ENCODE peak calls at places on chromosomes 1 and 21, in five cellular contexts. F is NT2/D1, M is H1, Y is GM12878, N is HepG2. J is an unnamed sample.

GRCh38 chr1:41319803-41320711 is 41.2 kb upstream of the FOXO6 start:
- DNase-seq in N (no peak), M (no peak), F (no peak), Y (no peak), J (no peak)

GRCh38 chr1:54940027-54940426 is 40.4 kb upstream of the TMEM61 start:
- DNase-seq in M (no peak), N (no peak), Y (no peak), F (no peak), J (no peak)

GRCh38 chr1:196063307-196063706 is 544.9 kb downstream of the KCNT2 start:
- DNase-seq in N (no peak), Y (no peak), F (no peak), M (no peak), J (no peak)

GRCh38 chr1:66557157-66557556 is 23.2 kb downstream of the SGIP1 start:
- DNase-seq in M (no peak), Y (no peak), N (no peak), F (no peak), J (no peak)

GRCh38 chr1:63509718-63510117 is 13.3 kb downstream of the ITGB3BP start:
- DNase-seq in M (no peak), N (no peak), F (no peak), Y (no peak), J (no peak)

GRCh38 chr1:35452086-35452485 is 105.1 kb downstream of the KIAA0319L start:
- DNase-seq in F (no peak), Y (no peak), N (no peak), M (no peak), J (no peak)

GRCh38 chr1:154463512-154463990 is 38.5 kb upstream of the TDRD10 start:
- DNase-seq in F (no peak), N (no peak), M (no peak), Y (peak), J (no peak)

GRCh38 chr1:89631756-89632155 is 1.2 kb upstream of the LRRC8C start:
- DNase-seq in F (no peak), Y (no peak), N (no peak), M (no peak), J (no peak)

GRCh38 chr21:29342394-29342957 is 43.8 kb downstream of the BACH1 start:
- DNase-seq in M (no peak), N (no peak), Y (peak), F (no peak), J (no peak)

DNA sequence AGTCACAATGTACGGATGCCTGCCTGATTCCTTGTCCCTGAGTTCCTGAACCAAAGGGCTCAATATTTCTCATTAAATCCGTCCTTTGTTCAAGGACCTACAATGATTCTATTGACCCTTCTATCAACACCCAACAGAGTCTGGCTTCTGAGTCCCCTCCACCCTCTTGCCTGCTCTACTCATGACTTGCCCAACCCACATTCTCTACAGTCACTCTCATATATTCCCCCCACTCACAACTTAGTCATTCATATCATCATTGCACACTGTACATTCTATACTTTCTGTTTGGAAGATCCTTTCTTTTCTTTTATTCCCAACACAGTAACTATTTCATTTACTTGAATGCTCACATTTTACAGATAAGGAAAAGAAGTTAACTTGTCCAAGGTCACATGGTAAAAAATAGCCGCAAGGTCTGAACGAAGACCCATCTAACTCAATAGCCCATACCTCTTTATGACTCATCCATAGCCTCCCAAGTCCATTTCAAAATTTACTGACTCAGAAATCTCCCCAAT is 3.6 kb downstream of the OTUD7B start:
- DNase-seq in Y (no peak), N (no peak), F (no peak), M (no peak), J (no peak)
- TF ChIP-seq SUZ12 in Y (no peak), N (no peak), F (no peak), M (no peak), J (no peak)

DNA sequence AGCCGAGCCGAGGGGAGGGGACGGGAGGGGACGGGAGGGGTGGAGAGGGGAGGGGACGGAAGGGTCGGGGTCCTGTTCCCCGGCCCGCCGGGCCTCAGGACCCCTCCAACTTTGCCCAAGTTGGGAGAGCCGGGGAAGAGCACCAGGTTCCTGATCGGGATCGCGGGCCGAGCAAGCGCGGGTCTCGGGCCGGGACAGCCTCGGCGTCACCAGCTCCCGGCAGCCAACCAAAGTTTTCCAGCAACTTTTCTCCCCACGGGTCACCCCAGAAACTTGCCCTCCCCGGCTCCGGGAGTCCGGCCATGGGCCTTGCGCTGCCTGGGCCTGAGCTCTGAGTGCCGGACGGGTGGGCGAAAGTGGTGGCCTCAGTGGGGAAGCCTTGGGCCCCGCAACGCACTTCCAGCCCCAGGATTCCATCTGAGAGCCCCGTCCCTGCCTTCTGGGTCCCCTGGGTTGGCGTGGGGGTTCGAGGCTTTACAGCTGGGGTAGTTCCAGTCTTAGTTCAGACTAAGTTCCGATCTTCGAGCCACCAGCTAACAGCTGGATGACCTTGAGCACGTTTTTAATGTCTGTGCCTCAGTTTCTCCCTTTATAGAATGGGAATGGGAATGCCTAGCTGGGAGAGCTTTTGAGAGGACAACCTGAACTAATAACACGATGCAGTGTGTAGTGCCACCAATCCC is 458 bp downstream of the ZC3H12A start:
- DNase-seq in F (no peak), N (no peak), Y (no peak), M (no peak), J (peak)
- TF ChIP-seq SUZ12 in F (no peak), N (no peak), Y (no peak), M (no peak), J (no peak)

GRCh38 chr1:241022366-241022765 is 334.6 kb downstream of the RGS7 start:
- DNase-seq in N (no peak), F (no peak), Y (no peak), M (no peak), J (no peak)
- TF ChIP-seq SUZ12 in N (no peak), F (no peak), Y (no peak), M (no peak), J (no peak)

GRCh38 chr1:217135569-217135915 is 412.3 kb upstream of the ESRRG start:
- DNase-seq in F (no peak), N (no peak), Y (no peak), M (no peak), J (peak)
- TF ChIP-seq SUZ12 in F (no peak), N (no peak), Y (no peak), M (no peak), J (no peak)

GRCh38 chr1:2447274-2448097 is 28.6 kb upstream of the PLCH2 start:
- DNase-seq in Y (no peak), N (no peak), M (no peak), F (no peak), J (no peak)

GRCh38 chr1:2446861-2447260 is 29.2 kb upstream of the PLCH2 start:
- DNase-seq in Y (no peak), M (no peak), F (no peak), N (no peak), J (no peak)

GRCh38 chr1:2445823-2446215 is 30.3 kb upstream of the PLCH2 start:
- DNase-seq in Y (no peak), F (no peak), N (no peak), M (no peak), J (no peak)

GRCh38 chr1:2445162-2445822 is 30.8 kb upstream of the PLCH2 start:
- DNase-seq in F (no peak), N (no peak), M (no peak), Y (no peak), J (no peak)

DNA sequence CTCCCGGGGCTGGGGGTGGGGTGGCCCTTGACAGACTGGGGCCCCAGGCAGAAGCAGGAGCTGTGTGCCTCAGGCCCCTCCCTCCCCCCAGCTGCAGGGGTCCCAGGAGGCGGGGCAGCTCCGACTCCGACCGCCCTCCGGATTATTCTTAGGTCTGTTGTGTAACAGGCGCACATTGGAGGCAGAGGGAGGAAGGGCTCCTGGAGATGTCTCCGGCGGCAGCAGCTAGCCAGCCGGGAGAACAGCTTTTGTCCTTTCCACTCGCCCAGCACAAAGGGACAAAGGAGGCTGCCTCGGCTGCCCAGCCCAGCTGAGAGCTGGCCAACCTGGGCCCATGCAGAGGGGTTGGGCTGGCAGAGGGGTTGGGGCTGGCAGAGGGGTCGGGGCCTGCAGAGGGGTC is 29.7 kb upstream of the PLCH2 start:
- DNase-seq in M (no peak), N (no peak), F (no peak), Y (no peak), J (no peak)
- TF ChIP-seq SUZ12 in M (no peak), N (no peak), F (no peak), Y (no peak), J (no peak)

DNA sequence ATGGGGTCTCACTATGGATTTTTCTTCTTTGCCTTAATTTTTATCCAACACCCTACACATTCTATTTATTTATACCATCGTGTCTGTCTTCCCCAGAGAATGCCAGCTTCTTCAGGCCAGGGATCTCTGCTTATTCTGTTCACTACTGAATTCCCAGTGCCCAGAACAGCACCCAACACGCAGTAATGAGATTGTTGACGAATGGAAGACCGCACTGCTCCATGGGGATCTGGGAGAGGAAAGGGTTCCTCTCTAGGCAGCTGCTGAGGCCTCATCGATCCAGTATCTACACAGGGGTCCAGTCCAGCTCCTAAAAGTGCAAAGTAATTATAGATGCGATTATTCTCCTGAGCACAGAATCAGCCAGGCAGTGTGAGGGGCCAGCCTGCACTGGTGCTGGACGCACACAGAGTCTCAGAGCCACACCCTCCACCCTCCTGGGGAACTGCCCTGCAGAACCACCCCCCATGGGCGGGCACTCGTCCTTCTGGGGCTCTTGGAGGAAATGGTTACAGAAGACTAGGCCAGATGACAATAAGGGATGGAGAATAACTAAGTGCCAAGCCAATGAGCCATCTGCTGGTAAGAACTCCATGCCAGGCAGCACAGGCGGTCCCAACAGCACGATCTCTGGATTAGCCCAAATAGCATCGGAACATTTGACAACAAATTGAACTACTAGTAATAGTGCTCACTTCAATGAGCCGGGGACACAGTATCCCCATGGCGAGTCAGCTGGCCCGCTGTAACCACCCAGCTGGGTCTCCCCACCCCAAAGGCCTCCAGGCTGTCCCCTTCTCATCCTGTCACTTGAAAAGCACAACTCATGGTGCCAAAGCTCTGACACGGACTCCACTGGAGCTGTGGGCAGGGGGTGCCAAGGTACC is 1.7 kb upstream of the PDE9A start:
- DNase-seq in Y (no peak), M (no peak), N (no peak), F (no peak), J (no peak)
- TF ChIP-seq SUZ12 in Y (no peak), M (no peak), N (no peak), F (no peak), J (no peak)

GRCh38 chr1:220527279-220528048 is 472 bp upstream of the MARK1 start:
- DNase-seq in F (no peak), M (no peak), Y (no peak), N (no peak), J (peak)

GRCh38 chr1:220526294-220526693 is 1.6 kb upstream of the MARK1 start:
- DNase-seq in M (no peak), N (peak), Y (no peak), F (no peak), J (no peak)

GRCh38 chr1:220529530-220529920 is 1.6 kb downstream of the MARK1 start:
- DNase-seq in N (no peak), Y (no peak), F (no peak), M (no peak), J (no peak)

GRCh38 chr1:220528679-220529529 is 968 bp downstream of the MARK1 start:
- DNase-seq in N (no peak), F (peak), M (no peak), Y (no peak), J (peak)

GRCh38 chr1:220528049-220528678 is at the start of gene MARK1:
- DNase-seq in F (peak), N (no peak), M (no peak), Y (no peak), J (peak)
- TF ChIP-seq SUZ12 in F (no peak), N (no peak), M (no peak), Y (no peak), J (no peak)

GRCh38 chr1:60937720-60938119 is 144.6 kb upstream of the NFIA start:
- DNase-seq in F (no peak), Y (no peak), M (no peak), N (no peak), J (no peak)
- TF ChIP-seq SUZ12 in F (no peak), Y (no peak), M (no peak), N (no peak), J (no peak)

GRCh38 chr21:19922122-19922521 is 1076.1 kb upstream of the NCAM2 start:
- DNase-seq in N (no peak), Y (no peak), M (no peak), F (no peak), J (no peak)
- TF ChIP-seq SUZ12 in N (no peak), Y (no peak), M (no peak), F (no peak), J (no peak)